ENCODE peak calls at places on chromosome 1, in ten cellular contexts. Y is EL; S is dermis blood vessel endothelial cell; A is GM12865; P is NCI-H510A; W is astrocyte of the spinal cord; J is ELR; M is activated T-cell treated with anti-CD3 and anti-CD28 coated beads, Interleukin-2, amount 50 U/mL, for 1 hour; T is activated gamma-delta T cell treated with Interleukin-2 at 50 U/mL for 16 hours; G is T follicular helper cell. B is an unnamed sample.

GRCh38 chr1:24903011-24903461 is 27.0 kb downstream of the RUNX3 start:
- DNase-seq in Y (no peak), S (no peak), A (peak), P (no peak), W (no peak), J (no peak), M (peak), T (no peak), G (no peak), B (no peak)

GRCh38 chr1:77044133-77044849 is 174.9 kb downstream of the PIGK start:
- DNase-seq in Y (peak), S (no peak), A (no peak), P (no peak), W (no peak), J (peak), M (no peak), T (no peak), G (no peak), B (no peak)

GRCh38 chr1:198174297-198174696 is 17.5 kb downstream of the NEK7 start:
- DNase-seq in Y (no peak), S (no peak), A (peak), P (no peak), W (no peak), J (peak), M (no peak), T (no peak), G (no peak), B (no peak)

GRCh38 chr1:163842546-163842945 is 520.8 kb downstream of the NUF2 start:
- DNase-seq in Y (no peak), S (no peak), A (no peak), P (no peak), W (no peak), J (no peak), M (no peak), T (no peak), G (no peak), B (no peak)

GRCh38 chr1:25573591-25573930 is 30.2 kb downstream of the LDLRAP1 start:
- DNase-seq in Y (no peak), S (no peak), A (no peak), P (no peak), W (no peak), J (no peak), M (no peak), T (no peak), G (no peak), B (no peak)

GRCh38 chr1:92953491-92953890 is 7.8 kb downstream of the DIPK1A start:
- DNase-seq in Y (no peak), S (no peak), A (peak), P (no peak), W (no peak), J (no peak), M (no peak), T (peak), G (no peak), B (no peak)

GRCh38 chr1:87560961-87561360 is 232.3 kb downstream of the LMO4 start:
- DNase-seq in Y (no peak), S (no peak), A (no peak), P (no peak), W (no peak), J (no peak), M (no peak), T (no peak), G (no peak), B (no peak)

GRCh38 chr1:203202431-203203245 is 16.1 kb upstream of the CHI3L1 start:
- DNase-seq in Y (peak), S (no peak), A (no peak), P (no peak), W (peak), J (peak), M (no peak), T (no peak), G (no peak), B (peak)

GRCh38 chr1:209805875-209806760 is at the start of gene IRF6:
- DNase-seq in Y (peak), S (peak), A (peak), P (peak), W (peak), J (peak), M (peak), T (peak), G (peak), B (peak)

GRCh38 chr1:208059328-208060017 is 148.5 kb upstream of the CD34 start:
- DNase-seq in Y (no peak), S (no peak), A (no peak), P (no peak), W (no peak), J (no peak), M (no peak), T (no peak), G (no peak), B (no peak)

GRCh38 chr1:176567190-176567794 is 104.3 kb downstream of the PAPPA2 start:
- DNase-seq in Y (peak), S (no peak), A (no peak), P (no peak), W (peak), J (peak), M (no peak), T (no peak), G (no peak), B (no peak)

GRCh38 chr1:4771721-4772120 is 117.3 kb downstream of the AJAP1 start:
- DNase-seq in Y (no peak), S (no peak), A (no peak), P (no peak), W (no peak), J (no peak), M (no peak), T (no peak), G (no peak), B (no peak)

GRCh38 chr1:205037539-205037938 is 5.5 kb upstream of the CNTN2 start:
- DNase-seq in Y (no peak), S (no peak), A (no peak), P (no peak), W (no peak), J (no peak), M (no peak), T (no peak), G (no peak), B (no peak)

B was measured in left cardiac atrium.